ENCODE peak calls at places on chromosomes 11 and 22, in four cellular contexts. One of them, this sample, is unnamed.

GRCh38 chr22:42856179-42856864 is 751 bp downstream of the ARFGAP3 start:
- DNase-seq in HFFc6: no peak
- DNase-seq in activated naive CD8-positive, alpha-beta T cell treated with anti-CD3 and anti-CD28 coated beads, Interleukin-2, amount 50 U/mL, for 24 hours: peak
- DNase-seq in suprapubic skin: no peak
- DNase-seq in this sample: peak

GRCh38 chr11:17591293-17591692 is 44.2 kb downstream of the OTOG start:
- DNase-seq in suprapubic skin: peak
- DNase-seq in activated naive CD8-positive, alpha-beta T cell treated with anti-CD3 and anti-CD28 coated beads, Interleukin-2, amount 50 U/mL, for 24 hours: no peak
- DNase-seq in HFFc6: no peak
- DNase-seq in this sample: no peak

GRCh38 chr22:48925450-48925849 is 902.2 kb downstream of the BRD1 start:
- DNase-seq in HFFc6: no peak
- DNase-seq in activated naive CD8-positive, alpha-beta T cell treated with anti-CD3 and anti-CD28 coated beads, Interleukin-2, amount 50 U/mL, for 24 hours: no peak
- DNase-seq in suprapubic skin: no peak
- DNase-seq in this sample: no peak

GRCh38 chr22:25930083-25930482 is 188.1 kb downstream of the MYO18B start:
- DNase-seq in suprapubic skin: no peak
- DNase-seq in HFFc6: no peak
- DNase-seq in activated naive CD8-positive, alpha-beta T cell treated with anti-CD3 and anti-CD28 coated beads, Interleukin-2, amount 50 U/mL, for 24 hours: no peak
- DNase-seq in this sample: no peak

GRCh38 chr11:8329961-8330361 is 66.3 kb upstream of the LMO1 start:
- DNase-seq in suprapubic skin: no peak
- DNase-seq in activated naive CD8-positive, alpha-beta T cell treated with anti-CD3 and anti-CD28 coated beads, Interleukin-2, amount 50 U/mL, for 24 hours: no peak
- DNase-seq in HFFc6: no peak
- DNase-seq in this sample: no peak

GRCh38 chr11:133950874-133951483 is 5.8 kb downstream of the IGSF9B start:
- DNase-seq in suprapubic skin: no peak
- DNase-seq in activated naive CD8-positive, alpha-beta T cell treated with anti-CD3 and anti-CD28 coated beads, Interleukin-2, amount 50 U/mL, for 24 hours: no peak
- DNase-seq in HFFc6: no peak
- DNase-seq in this sample: no peak

GRCh38 chr11:126969865-126970479 is 30.6 kb downstream of the KIRREL3 start:
- DNase-seq in HFFc6: peak
- DNase-seq in suprapubic skin: no peak
- DNase-seq in activated naive CD8-positive, alpha-beta T cell treated with anti-CD3 and anti-CD28 coated beads, Interleukin-2, amount 50 U/mL, for 24 hours: no peak
- DNase-seq in this sample: peak

GRCh38 chr11:69121021-69121420 is 34.7 kb upstream of the SMIM38 start:
- DNase-seq in suprapubic skin: no peak
- DNase-seq in activated naive CD8-positive, alpha-beta T cell treated with anti-CD3 and anti-CD28 coated beads, Interleukin-2, amount 50 U/mL, for 24 hours: no peak
- DNase-seq in HFFc6: no peak
- DNase-seq in this sample: no peak

GRCh38 chr11:120058931-120059330 is 79.0 kb downstream of the TRIM29 start:
- DNase-seq in suprapubic skin: no peak
- DNase-seq in HFFc6: no peak
- DNase-seq in activated naive CD8-positive, alpha-beta T cell treated with anti-CD3 and anti-CD28 coated beads, Interleukin-2, amount 50 U/mL, for 24 hours: no peak
- DNase-seq in this sample: no peak

GRCh38 chr11:100625041-100625440 is 62.0 kb upstream of the ARHGAP42 start:
- DNase-seq in HFFc6: no peak
- DNase-seq in activated naive CD8-positive, alpha-beta T cell treated with anti-CD3 and anti-CD28 coated beads, Interleukin-2, amount 50 U/mL, for 24 hours: no peak
- DNase-seq in suprapubic skin: no peak
- DNase-seq in this sample: no peak

GRCh38 chr22:28994522-28994921 is 67.1 kb downstream of the C22orf31 start:
- DNase-seq in suprapubic skin: no peak
- DNase-seq in HFFc6: no peak
- DNase-seq in activated naive CD8-positive, alpha-beta T cell treated with anti-CD3 and anti-CD28 coated beads, Interleukin-2, amount 50 U/mL, for 24 hours: no peak
- DNase-seq in this sample: no peak

GRCh38 chr11:132037961-132038360 is 667.5 kb downstream of the NTM start:
- DNase-seq in suprapubic skin: no peak
- DNase-seq in activated naive CD8-positive, alpha-beta T cell treated with anti-CD3 and anti-CD28 coated beads, Interleukin-2, amount 50 U/mL, for 24 hours: no peak
- DNase-seq in HFFc6: no peak
- DNase-seq in this sample: no peak

GRCh38 chr22:35540600-35541253 is at the start of gene RASD2:
- DNase-seq in HFFc6: no peak
- DNase-seq in suprapubic skin: no peak
- DNase-seq in activated naive CD8-positive, alpha-beta T cell treated with anti-CD3 and anti-CD28 coated beads, Interleukin-2, amount 50 U/mL, for 24 hours: peak
- DNase-seq in this sample: no peak

GRCh38 chr22:28955817-28956216 is 72.4 kb downstream of the ZNRF3 start:
- DNase-seq in activated naive CD8-positive, alpha-beta T cell treated with anti-CD3 and anti-CD28 coated beads, Interleukin-2, amount 50 U/mL, for 24 hours: peak
- DNase-seq in suprapubic skin: no peak
- DNase-seq in HFFc6: no peak
- DNase-seq in this sample: no peak

GRCh38 chr11:20873054-20873453 is 203.7 kb downstream of the NELL1 start:
- DNase-seq in HFFc6: no peak
- DNase-seq in activated naive CD8-positive, alpha-beta T cell treated with anti-CD3 and anti-CD28 coated beads, Interleukin-2, amount 50 U/mL, for 24 hours: peak
- DNase-seq in suprapubic skin: no peak
- DNase-seq in this sample: no peak

GRCh38 chr22:32761251-32761903 is 40.1 kb upstream of the TIMP3 start:
- DNase-seq in HFFc6: peak
- DNase-seq in activated naive CD8-positive, alpha-beta T cell treated with anti-CD3 and anti-CD28 coated beads, Interleukin-2, amount 50 U/mL, for 24 hours: no peak
- DNase-seq in suprapubic skin: no peak
- DNase-seq in this sample: peak

GRCh38 chr11:62974848-62975522 is 9.8 kb downstream of the SLC22A6 start:
- DNase-seq in activated naive CD8-positive, alpha-beta T cell treated with anti-CD3 and anti-CD28 coated beads, Interleukin-2, amount 50 U/mL, for 24 hours: peak
- DNase-seq in HFFc6: no peak
- DNase-seq in suprapubic skin: no peak
- DNase-seq in this sample: no peak

GRCh38 chr11:316031-316701 is 2.3 kb downstream of the IFITM1 start:
- DNase-seq in activated naive CD8-positive, alpha-beta T cell treated with anti-CD3 and anti-CD28 coated beads, Interleukin-2, amount 50 U/mL, for 24 hours: peak
- DNase-seq in HFFc6: no peak
- DNase-seq in suprapubic skin: no peak
- DNase-seq in this sample: no peak

GRCh38 chr11:9566561-9567063 is 6.9 kb upstream of the WEE1 start:
- DNase-seq in activated naive CD8-positive, alpha-beta T cell treated with anti-CD3 and anti-CD28 coated beads, Interleukin-2, amount 50 U/mL, for 24 hours: no peak
- DNase-seq in HFFc6: no peak
- DNase-seq in suprapubic skin: no peak
- DNase-seq in this sample: peak

GRCh38 chr11:114377612-114378267 is 22.6 kb downstream of the C11orf71 start:
- DNase-seq in HFFc6: peak
- DNase-seq in activated naive CD8-positive, alpha-beta T cell treated with anti-CD3 and anti-CD28 coated beads, Interleukin-2, amount 50 U/mL, for 24 hours: no peak
- DNase-seq in suprapubic skin: no peak
- DNase-seq in this sample: peak

GRCh38 chr22:48941903-48942625 is 885.6 kb downstream of the BRD1 start:
- DNase-seq in activated naive CD8-positive, alpha-beta T cell treated with anti-CD3 and anti-CD28 coated beads, Interleukin-2, amount 50 U/mL, for 24 hours: no peak
- DNase-seq in suprapubic skin: no peak
- DNase-seq in HFFc6: no peak
- DNase-seq in this sample: no peak

GRCh38 chr11:116563028-116563712 is 209.6 kb downstream of the BUD13 start:
- DNase-seq in HFFc6: peak
- DNase-seq in suprapubic skin: no peak
- DNase-seq in activated naive CD8-positive, alpha-beta T cell treated with anti-CD3 and anti-CD28 coated beads, Interleukin-2, amount 50 U/mL, for 24 hours: no peak
- DNase-seq in this sample: peak

GRCh38 chr11:9616042-9616640 is 42.7 kb downstream of the WEE1 start:
- DNase-seq in HFFc6: no peak
- DNase-seq in activated naive CD8-positive, alpha-beta T cell treated with anti-CD3 and anti-CD28 coated beads, Interleukin-2, amount 50 U/mL, for 24 hours: no peak
- DNase-seq in suprapubic skin: no peak
- DNase-seq in this sample: no peak

GRCh38 chr11:61480936-61481335 is 27.6 kb upstream of the LRRC10B start:
- DNase-seq in activated naive CD8-positive, alpha-beta T cell treated with anti-CD3 and anti-CD28 coated beads, Interleukin-2, amount 50 U/mL, for 24 hours: no peak
- DNase-seq in HFFc6: no peak
- DNase-seq in suprapubic skin: no peak
- DNase-seq in this sample: no peak

GRCh38 chr11:45337583-45338360 is 51.6 kb upstream of the SYT13 start:
- DNase-seq in suprapubic skin: no peak
- DNase-seq in activated naive CD8-positive, alpha-beta T cell treated with anti-CD3 and anti-CD28 coated beads, Interleukin-2, amount 50 U/mL, for 24 hours: no peak
- DNase-seq in HFFc6: no peak
- DNase-seq in this sample: no peak

GRCh38 chr11:76408171-76408965 is 27.2 kb downstream of the GVQW3 start:
- DNase-seq in activated naive CD8-positive, alpha-beta T cell treated with anti-CD3 and anti-CD28 coated beads, Interleukin-2, amount 50 U/mL, for 24 hours: no peak
- DNase-seq in suprapubic skin: no peak
- DNase-seq in HFFc6: no peak
- DNase-seq in this sample: no peak

GRCh38 chr22:34592341-34592740 is 473.6 kb upstream of the ISX start:
- DNase-seq in suprapubic skin: no peak
- DNase-seq in HFFc6: no peak
- DNase-seq in activated naive CD8-positive, alpha-beta T cell treated with anti-CD3 and anti-CD28 coated beads, Interleukin-2, amount 50 U/mL, for 24 hours: no peak
- DNase-seq in this sample: no peak

GRCh38 chr22:23841292-23841691 is 2.5 kb upstream of the DERL3 start:
- DNase-seq in activated naive CD8-positive, alpha-beta T cell treated with anti-CD3 and anti-CD28 coated beads, Interleukin-2, amount 50 U/mL, for 24 hours: no peak
- DNase-seq in suprapubic skin: no peak
- DNase-seq in HFFc6: no peak
- DNase-seq in this sample: no peak

GRCh38 chr11:111571829-111572501 is 30.3 kb upstream of the SIK2 start:
- DNase-seq in suprapubic skin: no peak
- DNase-seq in activated naive CD8-positive, alpha-beta T cell treated with anti-CD3 and anti-CD28 coated beads, Interleukin-2, amount 50 U/mL, for 24 hours: no peak
- DNase-seq in HFFc6: no peak
- DNase-seq in this sample: no peak

GRCh38 chr11:2526808-2527381 is 82.1 kb downstream of the KCNQ1 start:
- DNase-seq in suprapubic skin: peak
- DNase-seq in HFFc6: no peak
- DNase-seq in activated naive CD8-positive, alpha-beta T cell treated with anti-CD3 and anti-CD28 coated beads, Interleukin-2, amount 50 U/mL, for 24 hours: peak
- DNase-seq in this sample: no peak

This sample was measured in hepatic stellate cell.